ENCODE peak calls at places on chromosomes 4 and X, in nine cellular contexts. Z is sigmoid colon, N is K562, U is Peyer's patch, P is GM12892, J is HepG2, O is esophagus squamous epithelium, L is GM12891, R is tibial nerve. Y is an unnamed sample.

GRCh38 chrX:130172127-130172834 is 519 bp downstream of the RAB33A start:
- DNase-seq in R (no peak), N (no peak), Z (peak; percentile 54), P (no peak), J (no peak), O (no peak), U (no peak), L (no peak), Y (no peak)

GRCh38 chr4:7050481-7051143 is 7.4 kb downstream of the TADA2B start:
- DNase-seq in U (no peak), R (no peak), P (no peak), J (no peak), L (no peak), Z (no peak), O (no peak), N (no peak), Y (no peak)

GRCh38 chr4:120843840-120844527 is 78.5 kb downstream of the PRDM5 start:
- DNase-seq in O (no peak), U (no peak), N (no peak), P (no peak), L (no peak), Z (no peak), J (no peak), R (no peak), Y (no peak)

GRCh38 chrX:9745417-9746115 is 20.1 kb downstream of the GPR143 start:
- DNase-seq in J (no peak), N (no peak), U (no peak), O (no peak), Z (no peak), R (no peak), L (no peak), P (no peak), Y (no peak)

GRCh38 chrX:43836435-43837184 is 45.6 kb downstream of the MAOB start:
- DNase-seq in R (no peak), N (peak; percentile 4), L (no peak), J (peak; percentile 12), U (no peak), P (no peak), O (no peak), Z (no peak), Y (no peak)

GRCh38 chr4:111028829-111029228 is 406.0 kb upstream of the PITX2 start:
- DNase-seq in R (no peak), U (no peak), P (no peak), Z (no peak), L (no peak), J (no peak), N (no peak), O (no peak), Y (no peak)

GRCh38 chr4:13626492-13627184 is 887 bp downstream of the BOD1L1 start:
- DNase-seq in L (no peak), P (no peak), Z (no peak), O (no peak), N (no peak), U (no peak), J (no peak), R (no peak), Y (no peak)

GRCh38 chr4:15234101-15234500 is 193.7 kb upstream of the C1QTNF7 start:
- DNase-seq in Z (no peak), O (no peak), P (no peak), U (no peak), R (no peak), J (no peak), L (no peak), N (no peak), Y (no peak)

GRCh38 chrX:20595928-20596550 is 329.3 kb upstream of the RPS6KA3 start:
- DNase-seq in U (no peak), Z (no peak), P (no peak), N (no peak), O (no peak), R (no peak), L (no peak), J (no peak), Y (no peak)

GRCh38 chrX:48306175-48306574 is 50.3 kb downstream of the SSX3 start:
- DNase-seq in N (peak; percentile 19), R (no peak), P (no peak), O (no peak), J (no peak), Z (no peak), L (no peak), U (no peak), Y (no peak)

GRCh38 chr4:140363558-140363957 is 9.9 kb upstream of the SCOC start:
- DNase-seq in U (no peak), L (no peak), Z (no peak), N (no peak), O (no peak), P (no peak), R (no peak), J (no peak), Y (no peak)

GRCh38 chr4:48197643-48198237 is 63.7 kb upstream of the TXK start:
- DNase-seq in L (no peak), Z (no peak), O (no peak), R (no peak), N (peak; percentile 37), P (no peak), U (no peak), J (no peak), Y (no peak)

GRCh38 chr4:48193921-48194320 is 59.9 kb upstream of the TXK start:
- DNase-seq in N (no peak), O (no peak), Z (no peak), L (no peak), J (no peak), P (no peak), U (no peak), R (no peak), Y (no peak)

GRCh38 chr4:48196758-48197504 is 62.9 kb upstream of the TXK start:
- DNase-seq in O (no peak), Z (no peak), J (no peak), L (no peak), N (no peak), R (no peak), U (no peak), P (no peak), Y (no peak)

GRCh38 chr4:48194986-48195773 is 61.1 kb upstream of the TXK start:
- DNase-seq in Z (no peak), P (no peak), J (no peak), U (no peak), N (no peak), R (no peak), O (no peak), L (no peak), Y (no peak)

DNA sequence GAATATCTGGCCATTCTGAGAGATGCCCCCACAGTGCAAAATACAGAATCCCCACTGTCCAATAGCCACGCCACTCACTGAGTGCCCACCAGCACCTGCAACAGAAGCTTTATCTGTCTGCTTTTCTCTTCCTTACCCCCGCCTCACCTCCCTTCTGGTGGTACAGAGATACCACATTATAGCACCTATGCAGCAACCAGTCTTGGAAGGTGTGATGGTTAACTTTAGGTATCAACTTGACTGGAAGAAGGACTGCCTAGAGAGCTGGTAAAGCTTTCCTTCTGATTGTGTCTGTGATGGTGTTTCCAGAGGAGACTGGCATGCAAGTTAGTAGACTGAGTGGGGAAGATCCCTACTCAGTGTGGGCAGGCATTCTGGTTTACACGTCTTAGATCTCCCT is 61.8 kb upstream of the TXK start:
- DNase-seq in L (no peak), P (no peak), N (no peak), U (no peak), R (no peak), J (no peak), Z (no peak), O (no peak), Y (no peak)
- TF ChIP-seq POLR2A in L (no peak), P (no peak), N (no peak), U (no peak), R (no peak), J (no peak), Z (no peak), O (no peak), Y (no peak)

GRCh38 chrX:38305971-38306370 is 21.3 kb downstream of the RPGR start:
- DNase-seq in Z (no peak), N (no peak), R (no peak), L (no peak), J (peak; percentile 18), P (no peak), O (no peak), U (no peak), Y (no peak)
- TF ChIP-seq POLR2A in Z (no peak), N (no peak), R (peak; percentile 14), L (no peak), J (no peak), P (no peak), O (no peak), U (no peak), Y (no peak)

DNA sequence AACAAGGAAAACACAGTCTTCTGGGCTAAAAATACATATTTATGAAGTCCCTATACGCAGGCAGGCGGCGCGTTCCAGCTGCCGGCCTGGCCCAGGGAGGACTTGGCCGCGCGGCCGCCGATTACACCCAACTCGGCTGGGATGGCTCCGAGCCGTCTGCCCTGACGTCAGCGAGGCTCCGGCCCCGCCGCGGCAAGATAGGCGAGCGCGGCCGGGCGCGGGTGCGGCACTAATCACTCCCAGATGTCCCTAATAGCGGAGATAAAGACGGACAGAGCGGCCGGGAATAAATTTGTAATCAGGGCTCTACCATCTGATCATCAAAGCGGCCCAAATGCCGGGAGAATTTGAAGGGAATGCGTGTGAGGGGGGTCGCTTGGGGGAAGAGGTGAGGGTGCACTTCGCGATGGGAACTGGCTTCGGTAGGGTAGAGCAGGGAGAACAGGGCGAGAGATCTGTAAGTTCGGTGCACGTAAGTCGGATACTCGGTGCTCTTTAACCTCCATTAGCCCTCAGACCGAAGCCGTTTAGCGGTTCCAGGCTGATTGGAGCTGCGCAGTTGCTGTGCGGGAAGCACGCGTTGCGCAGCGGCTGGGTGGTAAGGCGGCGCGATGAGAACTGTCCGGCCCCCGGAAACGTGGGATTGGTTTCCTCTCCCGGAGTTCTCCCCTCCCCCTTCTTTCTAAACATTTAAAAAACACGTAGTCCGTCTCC is 7.7 kb downstream of the HAND2 start:
- DNase-seq in P (no peak), N (peak; percentile 52), O (no peak), U (no peak), Z (peak; percentile 97), J (no peak), L (no peak), R (peak; percentile 76), Y (no peak)
- TF ChIP-seq POLR2A in P (no peak), N (peak; percentile 32), O (no peak), U (no peak), Z (peak; percentile 61), J (no peak), L (no peak), R (no peak), Y (no peak)

DNA sequence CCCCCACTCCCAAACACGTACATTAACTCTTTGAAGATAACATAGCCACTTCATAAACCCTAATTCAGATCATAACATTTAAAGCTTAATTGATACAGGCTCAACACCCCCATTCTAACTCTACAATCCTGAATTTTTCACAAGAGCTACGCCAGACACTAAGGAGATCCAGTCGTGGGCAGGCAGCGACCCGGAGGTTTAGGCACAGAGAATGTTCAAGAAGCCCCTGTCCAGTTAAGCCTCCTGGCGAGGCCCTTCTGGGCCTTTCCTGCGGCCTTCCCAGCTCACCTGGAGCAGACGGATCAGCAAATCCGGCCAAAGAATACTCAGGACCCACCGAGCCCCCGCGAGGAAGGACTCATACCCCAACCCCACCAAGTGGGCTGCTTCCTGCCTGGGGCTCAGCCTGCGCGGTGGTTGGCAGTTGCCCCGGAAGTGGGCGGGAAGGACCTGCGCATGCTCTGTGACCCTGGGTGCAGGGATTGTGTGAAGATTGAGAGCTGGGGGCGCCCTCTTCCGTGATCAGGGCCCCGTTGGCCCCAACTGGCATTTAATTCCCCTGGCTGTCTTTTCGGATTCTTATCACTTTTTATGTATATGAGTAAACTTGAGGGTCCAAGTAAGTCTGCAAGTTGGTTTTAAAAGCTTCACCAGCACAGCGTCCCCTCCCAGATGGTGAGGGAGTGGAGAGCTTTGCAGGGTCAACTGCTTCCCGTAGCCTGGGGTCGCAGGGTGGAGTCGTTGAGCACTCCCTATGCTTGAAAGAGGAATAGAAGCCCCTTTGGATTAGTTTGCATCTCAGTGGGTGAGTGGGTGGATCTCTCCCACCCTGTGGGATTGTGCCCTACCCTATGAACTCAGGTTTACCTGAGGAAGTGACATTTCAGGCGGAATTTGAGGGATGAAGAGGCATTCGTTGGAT is at the start of gene TRIM61:
- DNase-seq in P (peak; percentile 62), L (no peak), J (no peak), Z (no peak), U (peak; percentile 52), N (no peak), O (no peak), R (no peak), Y (no peak)
- TF ChIP-seq POLR2A in P (peak; percentile 72), L (no peak), J (no peak), Z (no peak), U (no peak), N (no peak), O (no peak), R (no peak), Y (no peak)